ENCODE peak calls at places on chromosomes 13 and 19, in ten cellular contexts. S, Q, C, F, E, O, W, U, H and I are unnamed samples.

GRCh38 chr13:30735025-30735967 is at the start of gene ALOX5AP:
- DNase-seq in F (peak; percentile 39), U (no peak), W (no peak), C (no peak), H (no peak), S (no peak), Q (peak; percentile 81), E (no peak), O (no peak), I (no peak)

GRCh38 chr19:48506138-48506733 is 5.4 kb downstream of the LMTK3 start:
- DNase-seq in F (no peak), Q (no peak), O (no peak), E (peak; percentile 47), C (no peak), H (no peak), S (no peak), U (no peak), W (peak; percentile 64), I (peak; percentile 68)

GRCh38 chr19:53782698-53783097 is 41.4 kb downstream of the NLRP12 start:
- DNase-seq in H (no peak), W (no peak), C (no peak), E (no peak), Q (no peak), F (no peak), O (no peak), S (no peak), U (no peak), I (no peak)

GRCh38 chr19:7868326-7868670 is 5.9 kb downstream of the PRR36 start:
- DNase-seq in C (no peak), E (no peak), F (no peak), O (no peak), Q (peak; percentile 57), U (no peak), H (no peak), S (peak; percentile 87), W (no peak), I (no peak)

GRCh38 chr19:48351341-48351752 is 12.4 kb downstream of the TMEM143 start:
- DNase-seq in C (peak; percentile 59), F (peak; percentile 71), Q (peak; percentile 90), E (peak; percentile 26), S (peak; percentile 76), H (peak; percentile 76), U (peak; percentile 82), O (no peak), W (peak; percentile 81), I (peak; percentile 69)

GRCh38 chr13:107117327-107118012 is 549.5 kb upstream of the ARGLU1 start:
- DNase-seq in S (no peak), E (peak; percentile 50), W (no peak), O (no peak), C (no peak), U (no peak), F (no peak), H (no peak), Q (no peak), I (no peak)

GRCh38 chr13:72805663-72806341 is 23.9 kb downstream of the PIBF1 start:
- DNase-seq in U (no peak), E (no peak), C (no peak), F (no peak), Q (no peak), O (no peak), W (no peak), H (no peak), S (no peak), I (peak; percentile 33)

GRCh38 chr19:18450934-18451836 is 13.3 kb upstream of the ISYNA1 start:
- DNase-seq in Q (peak; percentile 95), E (peak; percentile 64), C (peak; percentile 74), O (no peak), F (peak; percentile 88), W (peak; percentile 81), U (peak; percentile 89), S (peak; percentile 88), H (peak; percentile 87), I (peak; percentile 85)

GRCh38 chr13:25869941-25870340 is 181.9 kb downstream of the SHISA2 start:
- DNase-seq in Q (no peak), E (no peak), S (no peak), O (no peak), C (no peak), U (no peak), F (no peak), W (no peak), H (no peak), I (no peak)

GRCh38 chr13:21067794-21068193 is 6.4 kb upstream of the LATS2 start:
- DNase-seq in Q (no peak), W (no peak), H (no peak), S (no peak), E (no peak), C (no peak), O (no peak), F (no peak), U (no peak), I (no peak)

GRCh38 chr13:76707360-76707759 is 178.8 kb downstream of the KCTD12 start:
- DNase-seq in W (no peak), E (peak; percentile 78), H (no peak), C (no peak), S (no peak), Q (no peak), F (no peak), U (no peak), O (no peak), I (peak; percentile 54)

DNA sequence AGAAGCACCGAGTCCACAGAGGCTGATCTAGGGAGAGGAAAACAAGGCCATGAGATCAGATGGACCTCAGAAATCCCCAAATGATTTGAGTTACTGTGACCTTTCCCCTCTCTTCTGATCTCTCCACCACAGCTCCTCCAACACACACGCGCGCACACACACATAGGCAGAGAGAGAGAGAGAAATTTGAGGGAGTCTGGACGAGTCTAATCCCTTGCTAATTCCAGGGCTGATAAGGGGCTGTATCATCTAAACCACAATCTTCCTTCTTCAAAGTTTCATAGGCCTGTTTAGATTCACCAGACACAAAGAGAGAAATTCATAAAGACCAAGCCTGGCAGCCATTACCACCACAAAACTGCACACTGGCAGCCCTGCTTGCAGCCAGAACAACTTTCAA is 8.6 kb downstream of the ZFP82 start:
- DNase-seq in F (no peak), W (no peak), C (no peak), E (no peak), H (no peak), Q (no peak), U (no peak), S (no peak), O (no peak), I (no peak)
- H3K36me3 ChIP-seq in F (no peaks in the 10 kb centered on the region), W (peaks cover 30% of the 10 kb centered on the region), C (peaks cover 90% of the 10 kb centered on the region), E (peaks cover 39% of the 10 kb centered on the region), H (peaks cover 6% of the 10 kb centered on the region), Q (no peaks in the 10 kb centered on the region), U (peaks cover 35% of the 10 kb centered on the region), S (peaks cover 44% of the 10 kb centered on the region), O (peaks cover 46% of the 10 kb centered on the region), I (peaks cover 41% of the 10 kb centered on the region)

DNA sequence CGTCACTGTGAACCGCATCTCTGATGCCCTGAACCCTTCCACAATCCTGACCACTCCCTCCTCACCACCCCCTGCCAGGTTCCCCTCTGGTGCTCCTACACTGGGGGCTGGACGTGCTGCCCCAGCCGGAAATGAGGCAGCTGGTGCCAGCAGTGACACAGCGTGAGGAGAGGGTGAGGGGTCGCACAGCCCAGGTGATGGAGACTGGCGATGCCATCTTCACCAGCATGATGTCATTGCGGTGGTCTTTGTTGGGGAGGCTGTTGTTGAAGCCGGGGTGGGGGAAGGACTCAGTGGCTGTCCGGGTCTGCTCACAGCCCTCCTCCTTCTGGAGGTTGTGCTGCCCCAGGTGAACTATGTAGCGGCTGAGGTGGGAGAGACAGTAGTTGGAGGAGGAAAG is 2.5 kb downstream of the KLK11 start:
- DNase-seq in C (no peak), W (no peak), H (no peak), S (no peak), Q (no peak), F (no peak), U (no peak), O (no peak), E (no peak), I (no peak)
- H3K27me3 ChIP-seq in C (peaks cover 72% of the 10 kb centered on the region), W (peaks cover 64% of the 10 kb centered on the region), H (no peaks in the 10 kb centered on the region), S (peaks cover 18% of the 10 kb centered on the region), Q (peaks cover 8% of the 10 kb centered on the region), F (no peaks in the 10 kb centered on the region), U (peaks cover 15% of the 10 kb centered on the region), O (no peaks in the 10 kb centered on the region), E (peaks cover 11% of the 10 kb centered on the region), I (peaks cover 26% of the 10 kb centered on the region)

DNA sequence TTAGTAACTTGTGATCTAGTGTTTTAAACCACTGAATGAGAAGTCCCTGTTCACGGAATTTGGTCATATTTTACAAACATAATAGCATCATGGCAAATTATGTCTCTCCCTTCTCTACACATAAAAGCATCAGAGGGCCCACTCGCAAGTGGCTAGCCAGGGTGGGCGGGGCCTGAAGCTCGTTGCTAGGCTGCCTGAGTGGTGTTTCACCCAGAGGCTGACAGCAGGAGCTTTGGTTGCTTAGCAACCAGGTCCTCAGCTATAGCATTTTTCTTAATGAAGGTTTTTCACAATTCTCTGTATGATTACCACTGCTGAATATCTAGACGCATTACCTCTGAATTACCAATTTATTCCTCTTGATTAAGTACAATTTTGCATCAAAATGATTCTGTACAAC is 126.5 kb downstream of the NALCN start:
- DNase-seq in C (peak; percentile 63), Q (no peak), O (no peak), W (no peak), F (peak; percentile 60), E (peak; percentile 75), S (no peak), U (no peak), H (no peak), I (peak; percentile 73)
- H3K36me3 ChIP-seq in C (no peaks in the 10 kb centered on the region), Q (no peaks in the 10 kb centered on the region), O (no peaks in the 10 kb centered on the region), W (no peaks in the 10 kb centered on the region), F (no peaks in the 10 kb centered on the region), E (no peaks in the 10 kb centered on the region), S (no peaks in the 10 kb centered on the region), U (no peaks in the 10 kb centered on the region), H (peaks cover 2% of the 10 kb centered on the region), I (no peaks in the 10 kb centered on the region)

GRCh38 chr13:52128714-52129700 is at the start of gene NEK5:
- DNase-seq in O (no peak), H (peak; percentile 75), Q (peak; percentile 76), W (peak; percentile 78), C (peak; percentile 73), E (peak; percentile 25), F (peak; percentile 61), U (peak; percentile 66), S (peak; percentile 55), I (peak; percentile 59)

GRCh38 chr13:52127783-52128702 is 830 bp downstream of the NEK5 start:
- DNase-seq in E (peak; percentile 53), H (peak; percentile 55), O (no peak), S (peak; percentile 35), F (peak; percentile 73), C (peak; percentile 70), Q (peak; percentile 81), W (peak; percentile 74), U (peak; percentile 62), I (peak; percentile 70)

GRCh38 chr13:52125547-52125946 is 3.3 kb downstream of the NEK5 start:
- DNase-seq in E (no peak), H (no peak), S (no peak), U (no peak), F (no peak), C (no peak), O (no peak), Q (no peak), W (peak; percentile 41), I (no peak)

GRCh38 chr13:52127378-52127777 is 1.5 kb downstream of the NEK5 start:
- DNase-seq in O (no peak), C (no peak), U (no peak), F (no peak), Q (no peak), E (no peak), W (no peak), H (no peak), S (no peak), I (peak; percentile 55)

DNA sequence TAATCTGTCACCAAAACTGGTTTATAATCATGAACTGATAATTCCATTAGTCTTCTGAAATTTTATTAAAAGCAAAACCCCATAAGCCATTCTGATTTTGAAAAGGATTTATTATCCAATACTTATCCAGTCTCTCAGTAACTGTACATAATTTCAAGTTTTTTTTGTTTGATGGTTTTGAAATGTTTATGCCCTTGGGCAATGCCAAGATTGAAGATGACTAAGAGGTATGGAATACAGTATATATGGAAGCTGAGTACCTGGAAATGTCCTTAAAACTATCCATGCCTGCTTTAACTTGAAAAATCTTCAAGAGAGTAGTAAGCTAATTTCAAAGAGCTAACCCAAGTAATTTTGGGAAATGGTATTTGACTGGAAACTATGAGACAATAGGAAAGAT is 1.8 kb upstream of the NEK5 start:
- DNase-seq in U (no peak), F (no peak), S (no peak), C (no peak), H (no peak), E (no peak), O (no peak), W (no peak), Q (no peak), I (no peak)
- H3K27me3 ChIP-seq in U (no peaks in the 10 kb centered on the region), F (no peaks in the 10 kb centered on the region), S (no peaks in the 10 kb centered on the region), C (no peaks in the 10 kb centered on the region), H (no peaks in the 10 kb centered on the region), E (no peaks in the 10 kb centered on the region), O (no peaks in the 10 kb centered on the region), W (no peaks in the 10 kb centered on the region), Q (no peaks in the 10 kb centered on the region), I (no peaks in the 10 kb centered on the region)